ENCODE peak calls at places on chromosome 14, in six cellular contexts. W is IMR-90, P is keratinocyte, Z is fibroblast of lung, O is HCT116, R is PC-3. N is an unnamed sample.

GRCh38 chr14:89807151-89807550 is 147.4 kb downstream of the EFCAB11 start:
- DNase-seq in P (no peak), Z (peak; percentile 19), O (no peak), W (peak; percentile 21), R (no peak), N (no peak)

GRCh38 chr14:59362533-59362932 is 102.6 kb downstream of the GPR135 start:
- DNase-seq in R (peak; percentile 83), W (peak; percentile 79), P (no peak), Z (no peak), O (peak; percentile 43), N (no peak)

GRCh38 chr14:99554184-99554583 is 49.8 kb downstream of the CCDC85C start:
- DNase-seq in O (no peak), P (no peak), R (no peak), Z (no peak), W (no peak), N (no peak)

GRCh38 chr14:23093993-23094665 is 807 bp downstream of the ACIN1 start:
- DNase-seq in W (no peak), Z (no peak), O (no peak), R (no peak), P (no peak), N (no peak)

GRCh38 chr14:99535448-99535847 is 54.2 kb downstream of the CCNK start:
- DNase-seq in W (no peak), P (no peak), Z (no peak), R (no peak), O (no peak), N (no peak)

GRCh38 chr14:91114079-91115065 is 499 bp downstream of the DGLUCY start:
- DNase-seq in O (peak; percentile 68), P (peak; percentile 42), W (peak; percentile 43), R (no peak), Z (peak; percentile 70), N (peak; percentile 87)

GRCh38 chr14:73521229-73521628 is 15.7 kb upstream of the ACOT1 start:
- DNase-seq in P (no peak), O (no peak), R (no peak), W (no peak), Z (no peak), N (no peak)

GRCh38 chr14:90642239-90642717 is 174.0 kb downstream of the TTC7B start:
- DNase-seq in W (peak; percentile 32), R (no peak), Z (no peak), O (no peak), P (no peak), N (no peak)

GRCh38 chr14:70188608-70189540 is at the start of gene SLC8A3:
- DNase-seq in O (no peak), Z (peak; percentile 42), R (no peak), P (no peak), W (peak; percentile 37), N (no peak)

GRCh38 chr14:80202888-80203562 is 8.3 kb downstream of the DIO2 start:
- DNase-seq in P (no peak), R (peak; percentile 27), O (no peak), Z (no peak), W (no peak), N (no peak)

GRCh38 chr14:54354096-54354495 is 42.7 kb upstream of the CDKN3 start:
- DNase-seq in O (no peak), W (no peak), Z (no peak), R (peak; percentile 72), P (no peak), N (no peak)

GRCh38 chr14:21825147-21825743 is 151.6 kb upstream of the OR4E1 start:
- DNase-seq in R (peak; percentile 51), O (peak; percentile 48), P (peak; percentile 4), Z (no peak), W (peak; percentile 4), N (peak; percentile 61)
- TF ChIP-seq CTCF in R (peak; percentile 76), O (peak; percentile 78), P (peak; percentile 59), Z (no peak), W (peak; percentile 23), N (peak; percentile 65)

GRCh38 chr14:61581955-61582615 is 113.2 kb upstream of the HIF1A start:
- DNase-seq in W (no peak), O (no peak), P (no peak), Z (no peak), R (no peak), N (no peak)
- H3K9ac ChIP-seq in W (no peak overlapping the region), O (no peak overlapping the region), P (no peak overlapping the region), Z (no peak overlapping the region), R (no peak overlapping the region), N (no peak overlapping the region)

DNA sequence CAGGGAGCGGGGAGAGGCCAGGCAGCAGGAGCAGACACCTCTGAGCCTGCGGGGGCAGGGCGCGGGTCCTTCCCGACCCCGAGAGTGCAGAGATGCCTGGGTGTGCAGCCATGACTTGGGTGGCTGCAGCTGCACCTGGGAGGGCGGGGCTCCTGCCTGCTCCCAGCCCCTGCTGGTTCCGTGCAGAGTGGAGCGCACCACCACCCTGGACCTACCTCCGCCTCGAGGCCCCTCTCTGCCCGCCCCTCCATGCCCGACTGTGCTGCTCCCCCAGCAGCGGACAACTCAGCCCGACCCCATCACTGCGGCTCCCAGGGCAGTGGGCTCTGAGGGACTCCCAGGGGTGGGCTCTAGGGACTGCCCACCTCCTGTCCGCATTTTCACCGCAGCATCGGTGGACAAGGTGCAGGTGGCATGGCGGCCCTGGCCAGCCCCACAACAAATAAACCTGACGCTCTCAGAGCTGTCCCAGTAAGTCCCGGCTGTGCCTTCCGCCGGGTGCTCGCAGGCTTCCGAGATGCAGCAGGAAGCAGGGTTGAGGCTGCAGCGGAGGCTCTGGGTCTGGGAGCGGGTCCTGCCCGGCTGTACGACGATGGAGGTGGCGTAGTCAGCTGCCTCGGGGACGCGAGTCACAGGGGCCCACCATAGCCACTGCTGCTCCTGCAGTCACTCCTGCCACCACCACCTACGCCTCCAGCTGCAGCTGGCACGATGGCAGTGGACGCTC is 392.0 kb upstream of the CCDC196 start:
- DNase-seq in Z (no peak), R (no peak), P (no peak), O (no peak), W (no peak), N (no peak)
- TF ChIP-seq CTCF in Z (no peak), R (no peak), P (no peak), O (no peak), W (no peak), N (no peak)

GRCh38 chr14:105180598-105181528 is at the start of gene NUDT14:
- DNase-seq in Z (peak; percentile 34), P (no peak), W (peak; percentile 25), R (peak; percentile 77), O (peak; percentile 46), N (peak; percentile 58)
- H3K9ac ChIP-seq in Z (peak within 1 kb of the TSS; percentile 30), P (peak within 1 kb of the TSS; percentile 50), W (peak within 1 kb of the TSS; percentile 65), R (no peak within 1 kb of the TSS), O (peak within 1 kb of the TSS; percentile 60), N (peak within 1 kb of the TSS; percentile 35)

GRCh38 chr14:51305761-51306160 is 65.7 kb downstream of the TMX1 start:
- DNase-seq in Z (no peak), P (no peak), R (no peak), W (no peak), O (no peak), N (no peak)

GRCh38 chr14:51304956-51305355 is 64.9 kb downstream of the TMX1 start:
- DNase-seq in O (no peak), W (peak; percentile 96), P (peak; percentile 54), R (peak; percentile 95), Z (peak; percentile 90), N (no peak)

GRCh38 chr14:51304428-51304827 is 64.4 kb downstream of the TMX1 start:
- DNase-seq in O (no peak), Z (peak; percentile 20), R (no peak), W (peak; percentile 80), P (no peak), N (no peak)

GRCh38 chr14:51298895-51299294 is 58.8 kb downstream of the TMX1 start:
- DNase-seq in Z (no peak), O (no peak), W (peak; percentile 53), P (no peak), R (peak; percentile 18), N (peak; percentile 51)

GRCh38 chr14:51302319-51303030 is 62.4 kb downstream of the TMX1 start:
- DNase-seq in W (no peak), P (no peak), R (peak; percentile 56), O (no peak), Z (peak; percentile 73), N (peak; percentile 31)
- TF ChIP-seq CTCF in W (no peak), P (no peak), R (no peak), O (no peak), Z (no peak), N (no peak)

DNA sequence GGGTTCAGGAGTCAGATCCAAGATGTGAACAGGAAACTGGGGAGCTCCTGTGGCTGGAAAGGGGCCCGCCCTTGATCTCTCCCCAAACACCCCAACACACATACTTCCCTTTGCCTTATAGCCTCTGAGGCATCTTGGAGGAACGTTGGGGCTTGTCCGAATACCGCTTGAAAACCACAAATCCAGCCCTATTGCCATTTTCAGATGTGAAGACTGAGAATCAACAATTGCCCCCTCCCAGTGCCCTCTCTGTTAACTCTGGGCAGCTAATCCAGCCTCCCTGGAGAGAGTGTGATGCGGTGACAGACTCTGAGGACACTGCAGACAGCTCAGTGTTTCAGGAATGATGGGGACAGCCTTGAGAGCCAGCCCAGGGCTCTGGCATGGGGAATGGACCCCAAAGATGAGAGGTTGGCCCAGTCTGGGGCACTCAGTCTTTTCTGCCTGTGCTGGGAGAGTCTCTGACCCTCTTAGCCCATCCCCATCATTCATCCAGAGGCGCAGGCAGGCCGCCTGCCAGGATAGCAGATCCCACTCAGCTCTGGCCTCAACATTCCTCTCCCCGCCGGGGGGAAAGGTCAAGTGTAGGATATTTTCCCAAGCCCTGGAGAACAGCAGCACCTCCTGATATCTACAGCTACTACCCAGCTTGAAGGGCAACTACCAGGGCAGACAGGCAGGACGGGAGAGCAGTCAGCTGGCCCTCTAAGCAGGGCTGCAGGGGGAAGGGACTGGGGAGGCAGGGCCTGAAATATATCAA is 24.6 kb upstream of the LTBP2 start:
- DNase-seq in Z (no peak), W (no peak), P (no peak), R (no peak), O (no peak), N (no peak)
- H3K9ac ChIP-seq in Z (no peak overlapping the region), W (no peak overlapping the region), P (no peak overlapping the region), R (no peak overlapping the region), O (no peak overlapping the region), N (no peak overlapping the region)

GRCh38 chr14:26137161-26137560 is 460.7 kb downstream of the NOVA1 start:
- DNase-seq in W (no peak), P (no peak), O (no peak), Z (no peak), R (no peak), N (no peak)
- TF ChIP-seq CTCF in W (no peak), P (no peak), O (no peak), Z (no peak), R (peak; percentile 31), N (peak; percentile 11)

GRCh38 chr14:24355009-24355408 is 13.0 kb upstream of the NFATC4 start:
- DNase-seq in Z (no peak), O (no peak), R (no peak), P (no peak), W (no peak), N (no peak)
- H3K9ac ChIP-seq in Z (no peak overlapping the region), O (no peak overlapping the region), R (no peak overlapping the region), P (no peak overlapping the region), W (no peak overlapping the region), N (no peak overlapping the region)

GRCh38 chr14:78566859-78567172 is 396.6 kb downstream of the NRXN3 start:
- DNase-seq in Z (no peak), O (no peak), W (no peak), P (no peak), R (no peak), N (no peak)
- TF ChIP-seq CTCF in Z (no peak), O (no peak), W (no peak), P (no peak), R (no peak), N (no peak)

N was measured in MM.1S.